ENCODE peak calls at places on chromosomes 3 and 15, in five cellular contexts. R is tibial artery, K is right cardiac atrium, B is A549, Q is heart right ventricle. A is an unnamed sample. For H3K4me1, the result is how much of the 10 kb centered on the place peaks cover.

GRCh38 chr15:85141601-85142185 is 160.0 kb downstream of the PDE8A start:
- DNase-seq in B (no peak), Q (no peak), R (no peak), K (no peak), A (no peak)

GRCh38 chr3:37885831-37886230 is 24.2 kb downstream of the CTDSPL start:
- DNase-seq in R (no peak), K (no peak), Q (no peak), B (no peak), A (peak)

GRCh38 chr3:134776518-134776917 is 18.5 kb upstream of the EPHB1 start:
- DNase-seq in R (no peak), K (no peak), Q (no peak), B (no peak), A (no peak)

GRCh38 chr3:12557472-12558105 is 702 bp downstream of the MKRN2 start:
- DNase-seq in Q (no peak), B (no peak), K (no peak), R (no peak), A (no peak)

GRCh38 chr3:141384157-141384556 is 15.9 kb downstream of the ZBTB38 start:
- DNase-seq in B (no peak), K (no peak), Q (no peak), R (no peak), A (no peak)

GRCh38 chr3:160919942-160920341 is 163.9 kb downstream of the PPM1L start:
- DNase-seq in Q (no peak), R (no peak), B (no peak), K (no peak), A (no peak)

GRCh38 chr3:100796556-100796955 is 87.3 kb downstream of the TFG start:
- DNase-seq in B (peak), Q (no peak), K (no peak), R (no peak), A (no peak)

GRCh38 chr3:188164248-188164687 is 10.3 kb downstream of the LPP start:
- DNase-seq in K (no peak), B (peak), R (no peak), Q (no peak), A (no peak)

GRCh38 chr15:64044315-64045105 is 1.8 kb downstream of the DAPK2 start:
- DNase-seq in Q (no peak), K (no peak), R (no peak), B (no peak), A (no peak)

GRCh38 chr15:75307778-75308390 is 25.2 kb downstream of the GOLGA6D start:
- DNase-seq in K (no peak), B (peak), Q (peak), R (no peak), A (peak)

GRCh38 chr3:148815316-148815715 is 12.3 kb upstream of the CPB1 start:
- DNase-seq in R (no peak), B (no peak), Q (no peak), K (no peak), A (no peak)

GRCh38 chr3:190131329-190131728 is 10.6 kb upstream of the P3H2 start:
- DNase-seq in K (no peak), Q (no peak), B (peak), R (no peak), A (no peak)

GRCh38 chr3:132090921-132091320 is 56.1 kb upstream of the CPNE4 start:
- DNase-seq in B (no peak), Q (no peak), R (no peak), K (no peak), A (no peak)

GRCh38 chr3:187802928-187803259 is 57.6 kb upstream of the BCL6 start:
- DNase-seq in K (no peak), R (no peak), B (no peak), Q (no peak), A (no peak)

GRCh38 chr3:104521606-104522336 is 844.9 kb upstream of the ALCAM start:
- DNase-seq in Q (no peak), B (no peak), R (no peak), K (peak), A (no peak)

GRCh38 chr15:83498801-83499200 is 51.7 kb downstream of the SH3GL3 start:
- DNase-seq in K (no peak), B (no peak), R (no peak), Q (no peak), A (no peak)

GRCh38 chr15:41777421-41777973 is 3.2 kb downstream of the MAPKBP1 start:
- DNase-seq in K (no peak), R (no peak), Q (no peak), B (no peak), A (no peak)
- H3K4me1 ChIP-seq in K (under half), R (under half), Q (under half), B (under half), A (under half)

DNA sequence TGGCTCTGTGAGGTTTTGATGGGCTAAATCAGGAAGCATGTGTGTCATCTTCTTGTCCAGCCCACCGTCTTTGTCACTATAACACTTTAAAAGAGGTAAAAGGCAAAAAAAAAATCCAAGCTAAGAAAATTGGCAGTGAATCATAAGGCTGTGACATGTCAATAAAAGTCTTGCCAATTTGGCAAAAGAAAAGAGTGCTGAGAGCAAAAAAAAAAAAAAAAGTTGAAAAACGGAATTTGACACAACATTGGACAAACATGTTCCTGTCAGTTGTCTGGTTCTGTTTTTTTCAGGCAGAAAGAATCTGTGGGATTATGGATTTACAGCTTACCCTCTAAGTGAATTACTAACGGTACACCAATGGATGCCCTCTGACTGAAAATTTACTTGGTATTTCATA is 225.2 kb upstream of the SOX2 start:
- DNase-seq in R (no peak), K (no peak), B (no peak), Q (no peak), A (no peak)
- H3K4me1 ChIP-seq in R (under half), K (under half), B (under half), Q (under half), A (under half)

DNA sequence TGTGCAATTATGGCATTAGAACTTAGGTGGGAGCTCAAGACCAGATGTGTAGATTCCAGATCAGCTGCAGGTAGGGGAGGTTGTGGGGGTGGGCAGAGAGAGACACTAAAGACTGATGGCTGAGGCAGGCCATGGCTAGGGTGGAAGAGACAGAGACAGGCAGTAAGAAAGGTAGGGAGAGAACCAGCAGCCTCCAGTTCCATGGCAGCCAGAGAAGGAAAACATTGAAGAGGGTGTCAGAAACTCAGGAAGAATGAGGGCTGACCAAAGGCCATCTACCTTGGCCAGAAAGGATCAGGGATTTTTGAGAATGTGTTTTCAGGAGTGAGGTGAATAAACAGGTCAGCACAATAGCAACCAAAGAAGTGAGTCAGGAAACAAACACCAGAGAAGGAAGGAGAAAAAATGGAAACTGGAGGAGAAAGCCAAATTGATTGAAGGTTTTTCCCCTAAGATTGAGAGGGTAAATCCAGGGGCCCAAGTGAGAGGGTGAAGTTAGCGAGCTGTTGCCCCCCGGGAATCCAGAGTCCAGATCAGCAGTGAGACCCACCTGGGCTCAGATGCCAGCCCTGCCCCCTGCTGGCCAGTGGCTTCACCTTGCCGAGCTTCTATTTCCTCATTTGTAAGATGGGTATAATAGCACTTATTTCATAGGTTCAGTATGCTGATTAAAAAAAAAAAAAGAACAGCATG is 41.0 kb downstream of the ABHD2 start:
- DNase-seq in B (peak), R (peak), Q (peak), K (peak), A (peak)
- H3K4me1 ChIP-seq in B (half or more), R (under half), Q (under half), K (under half), A (under half)

GRCh38 chr3:48997102-48997637 is 7.1 kb downstream of the P4HTM start:
- DNase-seq in R (no peak), B (no peak), K (peak), Q (no peak), A (no peak)

GRCh38 chr3:49001155-49001554 is 6.0 kb upstream of the WDR6 start:
- DNase-seq in K (no peak), Q (no peak), B (no peak), R (no peak), A (no peak)

GRCh38 chr3:48996640-48997039 is 6.6 kb downstream of the P4HTM start:
- DNase-seq in B (no peak), Q (no peak), K (no peak), R (no peak), A (no peak)

GRCh38 chr3:48997714-48998637 is 7.9 kb downstream of the P4HTM start:
- DNase-seq in R (no peak), B (no peak), Q (no peak), K (no peak), A (no peak)

DNA sequence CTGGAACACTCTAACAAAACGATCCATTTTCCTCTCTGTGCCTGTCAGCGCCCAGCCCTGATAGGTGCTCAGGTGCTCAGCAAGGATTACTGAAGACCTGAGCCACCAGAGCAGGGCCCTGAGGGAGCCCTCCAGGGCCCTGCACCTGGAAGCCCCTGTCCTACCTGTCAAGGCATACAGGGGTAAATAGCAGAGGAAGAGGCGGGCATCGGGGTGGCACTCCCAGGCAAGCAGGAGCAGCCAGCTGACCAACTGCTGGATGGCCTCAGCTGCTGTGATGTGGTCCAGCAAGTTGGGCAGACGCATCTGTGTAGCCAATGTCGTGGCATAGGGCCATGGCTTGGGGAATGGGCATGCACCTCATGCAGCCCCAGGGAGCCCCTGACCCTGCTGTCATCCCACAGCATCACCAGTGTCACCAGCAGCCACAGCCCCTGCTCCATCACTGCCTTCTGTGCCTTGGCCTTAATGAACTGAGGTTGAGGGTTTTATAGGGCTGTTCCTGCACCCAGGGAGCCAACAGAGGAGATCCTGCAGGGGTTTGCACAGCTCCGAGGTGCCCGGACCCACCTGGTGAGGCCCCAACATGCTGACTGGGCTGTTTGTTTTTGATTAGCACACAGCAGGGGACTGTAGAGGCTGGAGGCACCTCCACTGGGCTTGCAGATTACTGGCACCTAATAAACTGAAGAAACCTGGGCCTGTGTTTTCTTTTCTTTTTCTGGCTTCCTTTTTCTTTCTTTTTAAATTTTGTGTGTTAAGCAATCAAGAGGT is 7.9 kb upstream of the WDR6 start:
- DNase-seq in K (no peak), R (no peak), B (no peak), Q (no peak), A (no peak)
- H3K4me1 ChIP-seq in K (under half), R (under half), B (under half), Q (under half), A (under half)

GRCh38 chr3:9222956-9223639 is 26.3 kb downstream of the SRGAP3 start:
- DNase-seq in R (no peak), K (no peak), Q (no peak), B (no peak), A (no peak)
- H3K4me1 ChIP-seq in R (under half), K (under half), Q (under half), B (under half), A (under half)

GRCh38 chr3:88061749-88062148 is 2.7 kb downstream of the ZNF654 start:
- DNase-seq in K (no peak), Q (no peak), R (no peak), B (no peak), A (no peak)
- H3K4me1 ChIP-seq in K (under half), Q (under half), R (under half), B (under half), A (under half)

A was measured in ovary.